ENCODE peak calls at places on chromosome 22, in nine cellular contexts. J is pancreas; T is kidney; P is endothelial cell of umbilical vein; K is hepatocyte; U is CD8-positive, alpha-beta T cell; F is mammary epithelial cell; C is PC-9; R is heart left ventricle. Y is an unnamed sample.
A peak's percentile ranks its signal among the peaks of the same experiment; 100 is the strongest.

GRCh38 chr22:46183733-46184132 is 33.4 kb downstream of the PPARA start:
- DNase-seq in F (no peak), U (no peak), P (no peak), T (no peak), J (no peak), R (no peak), C (no peak), K (no peak), Y (no peak)

GRCh38 chr22:45320326-45320976 is 10.7 kb downstream of the FAM118A start:
- DNase-seq in P (no peak), C (no peak), J (no peak), T (no peak), R (no peak), K (no peak), U (no peak), F (peak; percentile 46), Y (no peak)

GRCh38 chr22:37911697-37912096 is 5.6 kb downstream of the MICALL1 start:
- DNase-seq in R (no peak), C (no peak), T (no peak), P (no peak), K (no peak), U (no peak), J (no peak), F (no peak), Y (no peak)

GRCh38 chr22:36453855-36454378 is 27.5 kb downstream of the TXN2 start:
- DNase-seq in C (no peak), R (no peak), P (no peak), K (no peak), J (no peak), F (no peak), U (no peak), T (no peak), Y (no peak)

GRCh38 chr22:47402876-47403525 is 640.6 kb downstream of the TBC1D22A start:
- DNase-seq in R (no peak), F (no peak), J (no peak), U (no peak), P (no peak), K (no peak), T (peak; percentile 46), C (no peak), Y (no peak)

GRCh38 chr22:41826001-41826400 is 6.9 kb upstream of the SREBF2 start:
- DNase-seq in F (no peak), R (no peak), C (no peak), K (no peak), T (no peak), P (no peak), U (no peak), J (no peak), Y (no peak)

GRCh38 chr22:31820655-31821054 is 66.8 kb downstream of the DEPDC5 start:
- DNase-seq in R (no peak), U (no peak), T (no peak), P (no peak), J (no peak), F (no peak), K (no peak), C (no peak), Y (no peak)

GRCh38 chr22:35335936-35336781 is 36.5 kb downstream of the TOM1 start:
- DNase-seq in T (peak; percentile 67), P (no peak), F (no peak), K (no peak), C (no peak), U (no peak), J (no peak), R (peak; percentile 42), Y (no peak)

GRCh38 chr22:33652596-33652995 is 267.7 kb downstream of the LARGE1 start:
- DNase-seq in J (no peak), K (peak; percentile 54), T (no peak), U (no peak), C (no peak), R (no peak), P (no peak), F (peak; percentile 38), Y (no peak)

GRCh38 chr22:31574015-31574670 is 77.8 kb downstream of the SFI1 start:
- DNase-seq in J (no peak), U (no peak), F (no peak), R (no peak), K (no peak), C (no peak), P (no peak), T (no peak), Y (no peak)

GRCh38 chr22:31951201-31952093 is 7.1 kb downstream of the YWHAH start:
- DNase-seq in J (no peak), U (no peak), K (no peak), C (no peak), T (peak; percentile 41), P (no peak), F (no peak), R (no peak), Y (no peak)

GRCh38 chr22:23696326-23696851 is 5.6 kb downstream of the RGL4 start:
- DNase-seq in F (no peak), J (peak; percentile 58), R (peak; percentile 30), K (no peak), U (peak; percentile 67), T (no peak), P (no peak), C (no peak), Y (no peak)
- H3K4me1 ChIP-seq in F (no peaks in the 10 kb centered on the region), J (peaks cover 5% of the 10 kb centered on the region), R (no peaks in the 10 kb centered on the region), K (peaks cover 5% of the 10 kb centered on the region), U (peaks cover 42% of the 10 kb centered on the region), T (no peaks in the 10 kb centered on the region), P (no peaks in the 10 kb centered on the region), C (no peaks in the 10 kb centered on the region), Y (no peaks in the 10 kb centered on the region)

GRCh38 chr22:39472570-39473556 is 16.1 kb downstream of the MGAT3 start:
- DNase-seq in K (peak; percentile 75), U (no peak), J (no peak), T (no peak), P (no peak), F (no peak), C (peak; percentile 50), R (no peak), Y (no peak)
- H3K4me1 ChIP-seq in K (peaks cover 84% of the 10 kb centered on the region), U (peaks cover 24% of the 10 kb centered on the region), J (peaks cover 21% of the 10 kb centered on the region), T (peaks cover 31% of the 10 kb centered on the region), P (peaks cover 3% of the 10 kb centered on the region), F (peaks cover 7% of the 10 kb centered on the region), C (peaks cover 25% of the 10 kb centered on the region), R (peaks cover 76% of the 10 kb centered on the region), Y (peaks cover 8% of the 10 kb centered on the region)

GRCh38 chr22:28953399-28953798 is 70.0 kb downstream of the ZNRF3 start:
- DNase-seq in C (no peak), U (no peak), P (no peak), J (no peak), T (no peak), F (no peak), K (no peak), R (no peak), Y (no peak)

GRCh38 chr22:28953976-28954880 is 70.9 kb downstream of the ZNRF3 start:
- DNase-seq in F (no peak), U (no peak), R (no peak), J (no peak), T (no peak), P (no peak), C (no peak), K (no peak), Y (no peak)

GRCh38 chr22:28958611-28959010 is 75.2 kb downstream of the ZNRF3 start:
- DNase-seq in J (no peak), C (no peak), U (no peak), T (no peak), R (no peak), K (no peak), F (peak; percentile 58), P (no peak), Y (no peak)

GRCh38 chr22:28955817-28956216 is 72.4 kb downstream of the ZNRF3 start:
- DNase-seq in U (peak; percentile 65), T (no peak), R (no peak), K (no peak), J (no peak), C (no peak), P (no peak), F (no peak), Y (no peak)

DNA sequence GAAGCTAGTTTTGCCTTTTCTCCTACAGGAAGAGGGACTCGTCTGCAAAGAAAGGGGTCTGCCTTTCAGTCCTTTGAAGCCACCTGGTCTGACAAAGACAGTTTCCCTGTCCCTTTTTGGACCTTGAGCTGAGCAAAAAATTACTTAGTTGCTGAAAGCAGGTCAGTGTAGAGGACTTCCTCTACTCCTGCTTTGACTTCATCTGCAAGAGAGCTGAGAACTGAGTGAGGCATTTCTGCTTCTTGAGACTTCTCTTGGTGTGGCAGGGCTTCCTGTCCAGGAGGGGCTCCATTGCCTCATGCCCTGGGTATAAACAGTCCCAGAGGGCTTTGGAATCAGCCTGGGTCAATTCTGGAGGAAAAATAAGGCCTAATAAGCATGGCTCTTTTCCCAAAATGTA is 73.1 kb downstream of the ZNRF3 start:
- DNase-seq in U (no peak), C (no peak), J (no peak), F (no peak), P (no peak), R (no peak), T (no peak), K (no peak), Y (no peak)
- H3K4me1 ChIP-seq in U (peaks cover 21% of the 10 kb centered on the region), C (peaks cover 12% of the 10 kb centered on the region), J (peaks cover 9% of the 10 kb centered on the region), F (peaks cover 4% of the 10 kb centered on the region), P (no peaks in the 10 kb centered on the region), R (peaks cover 9% of the 10 kb centered on the region), T (peaks cover 50% of the 10 kb centered on the region), K (peaks cover 27% of the 10 kb centered on the region), Y (no peaks in the 10 kb centered on the region)

GRCh38 chr22:20558534-20558933 is 51.1 kb downstream of the MED15 start:
- DNase-seq in T (no peak), F (no peak), J (no peak), R (no peak), U (no peak), C (no peak), P (no peak), K (no peak), Y (no peak)
- H3K4me1 ChIP-seq in T (peaks cover 28% of the 10 kb centered on the region), F (no peaks in the 10 kb centered on the region), J (peaks cover 7% of the 10 kb centered on the region), R (peaks cover 41% of the 10 kb centered on the region), U (peaks cover 65% of the 10 kb centered on the region), C (no peaks in the 10 kb centered on the region), P (peaks cover 12% of the 10 kb centered on the region), K (peaks cover 5% of the 10 kb centered on the region), Y (no peaks in the 10 kb centered on the region)

Y was measured in Panc1.